ENCODE peak calls at places on chromosomes 3 and 15, in eight cellular contexts. Z, A, K, G, S, P, R and O are unnamed samples.

GRCh38 chr15:97235285-97235985 is 725.1 kb upstream of the ARRDC4 start:
- DNase-seq in Z (peak; percentile 21), A (peak; percentile 64), K (peak; percentile 13), G (no peak), S (peak; percentile 31), P (peak; percentile 58), R (peak; percentile 11), O (no peak)

GRCh38 chr3:189305412-189305811 is 133.6 kb downstream of the TPRG1 start:
- DNase-seq in Z (peak; percentile 78), A (no peak), K (no peak), G (no peak), S (peak; percentile 41), P (no peak), R (no peak), O (no peak)

GRCh38 chr15:90211009-90211408 is 9.9 kb downstream of the SEMA4B start:
- DNase-seq in Z (no peak), A (no peak), K (no peak), G (no peak), S (no peak), P (no peak), R (no peak), O (no peak)

GRCh38 chr3:48634661-48635221 is 520 bp downstream of the SLC26A6 start:
- DNase-seq in Z (peak; percentile 66), A (peak; percentile 69), K (peak; percentile 58), G (no peak), S (peak; percentile 79), P (peak; percentile 53), R (peak; percentile 75), O (no peak)

GRCh38 chr15:33126559-33127290 is 67.8 kb downstream of the FMN1 start:
- DNase-seq in Z (peak; percentile 34), A (peak; percentile 67), K (peak; percentile 51), G (peak; percentile 56), S (no peak), P (no peak), R (no peak), O (peak; percentile 76)

GRCh38 chr3:76400141-76400540 is 614.8 kb upstream of the ZNF717 start:
- DNase-seq in Z (no peak), A (no peak), K (no peak), G (no peak), S (no peak), P (no peak), R (no peak), O (no peak)

GRCh38 chr15:90364251-90364650 is 12.2 kb downstream of the ZNF774 start:
- DNase-seq in Z (no peak), A (no peak), K (no peak), G (no peak), S (no peak), P (no peak), R (no peak), O (no peak)

GRCh38 chr15:33150993-33151392 is 43.5 kb downstream of the FMN1 start:
- DNase-seq in Z (no peak), A (no peak), K (no peak), G (no peak), S (no peak), P (no peak), R (no peak), O (no peak)

GRCh38 chr3:50657816-50658215 is 16.9 kb upstream of the DOCK3 start:
- DNase-seq in Z (no peak), A (no peak), K (no peak), G (no peak), S (no peak), P (no peak), R (no peak), O (no peak)

GRCh38 chr3:9135930-9136525 is 113.4 kb downstream of the SRGAP3 start:
- DNase-seq in Z (no peak), A (no peak), K (peak; percentile 6), G (no peak), S (no peak), P (no peak), R (no peak), O (no peak)

GRCh38 chr15:90864507-90864906 is 3.9 kb upstream of the FURIN start:
- DNase-seq in Z (no peak), A (no peak), K (no peak), G (no peak), S (no peak), P (no peak), R (no peak), O (no peak)

GRCh38 chr15:52006702-52007340 is 12.2 kb upstream of the MAPK6 start:
- DNase-seq in Z (peak; percentile 81), A (no peak), K (no peak), G (no peak), S (no peak), P (no peak), R (no peak), O (no peak)

GRCh38 chr3:40299721-40300335 is 9.7 kb upstream of the EIF1B start:
- DNase-seq in Z (peak; percentile 32), A (no peak), K (no peak), G (no peak), S (no peak), P (no peak), R (no peak), O (no peak)